ENCODE peak calls at places on chromosomes 1 and 21, in seven cellular contexts. G, W, C, K, Z, S and H are unnamed samples.

GRCh38 chr21:14964658-14965057 is 100.1 kb downstream of the NRIP1 start:
- DNase-seq in G (no peak), W (no peak), C (no peak), K (no peak), Z (no peak), S (no peak), H (no peak)

GRCh38 chr1:150813028-150813707 is 5.1 kb upstream of the CTSK start:
- DNase-seq in G (peak; percentile 74), W (peak; percentile 68), C (peak; percentile 63), K (peak; percentile 29), Z (peak; percentile 16), S (peak; percentile 36), H (no peak)

GRCh38 chr1:40316595-40317393 is at the start of gene COL9A2:
- DNase-seq in G (peak; percentile 1), W (peak; percentile 8), C (peak; percentile 41), K (no peak), Z (no peak), S (peak; percentile 64), H (no peak)

GRCh38 chr21:17610862-17611261 is 1.8 kb downstream of the BTG3 start:
- DNase-seq in G (no peak), W (peak; percentile 6), C (no peak), K (no peak), Z (no peak), S (peak; percentile 13), H (no peak)

GRCh38 chr1:233575450-233575849 is 38.5 kb upstream of the KCNK1 start:
- DNase-seq in G (no peak), W (no peak), C (no peak), K (no peak), Z (no peak), S (no peak), H (no peak)

GRCh38 chr1:202794049-202794725 is 14.0 kb downstream of the KDM5B start:
- DNase-seq in G (no peak), W (no peak), C (no peak), K (no peak), Z (no peak), S (no peak), H (no peak)

GRCh38 chr1:53992085-53992874 is 25.7 kb downstream of the LDLRAD1 start:
- DNase-seq in G (no peak), W (no peak), C (peak; percentile 63), K (no peak), Z (no peak), S (peak; percentile 75), H (no peak)

GRCh38 chr1:937521-937920 is 13.8 kb downstream of the SAMD11 start:
- DNase-seq in G (no peak), W (no peak), C (no peak), K (no peak), Z (no peak), S (no peak), H (no peak)

GRCh38 chr1:31574749-31575372 is 1.5 kb upstream of the TINAGL1 start:
- DNase-seq in G (peak; percentile 9), W (peak; percentile 62), C (no peak), K (no peak), Z (no peak), S (no peak), H (no peak)

GRCh38 chr21:28336299-28336698 is 656.4 kb downstream of the LTN1 start:
- DNase-seq in G (no peak), W (no peak), C (no peak), K (no peak), Z (no peak), S (peak; percentile 16), H (no peak)

GRCh38 chr1:197159461-197159860 is 13.0 kb upstream of the ASPM start:
- DNase-seq in G (no peak), W (no peak), C (no peak), K (no peak), Z (no peak), S (no peak), H (no peak)

GRCh38 chr1:53532912-53533311 is 73.7 kb downstream of the DMRTB1 start:
- DNase-seq in G (no peak), W (no peak), C (no peak), K (no peak), Z (no peak), S (no peak), H (no peak)

DNA sequence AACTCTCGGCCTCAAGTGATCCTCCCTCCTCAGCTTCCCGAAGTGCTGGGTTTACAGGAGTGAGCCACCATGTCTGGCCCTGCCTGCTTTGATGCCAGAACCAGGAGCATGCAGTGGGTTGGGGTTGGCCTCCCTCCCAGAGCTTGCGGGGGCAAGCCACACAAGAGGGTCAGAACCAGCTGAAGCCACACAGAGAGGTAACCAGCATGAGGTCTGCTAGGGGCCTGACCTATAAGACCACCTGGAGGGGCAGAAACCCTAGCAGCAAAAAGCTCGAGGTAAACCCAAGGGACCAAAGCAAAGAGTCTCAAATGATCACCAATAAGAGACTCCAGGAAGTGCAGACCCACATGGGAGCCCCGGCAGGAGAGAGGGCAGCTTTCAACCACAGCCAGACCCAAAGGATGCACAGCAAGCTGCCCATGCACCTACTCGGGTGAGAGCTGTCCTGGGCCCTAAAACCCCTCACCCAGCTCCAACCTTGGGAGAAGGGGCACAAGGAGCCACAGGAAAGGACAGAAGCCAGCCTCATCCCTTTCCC is 81.2 kb downstream of the TOMM20 start:
- DNase-seq in G (no peak), W (no peak), C (no peak), K (no peak), Z (no peak), S (no peak), H (no peak)
- TF ChIP-seq SP1 in G (no peak), W (no peak), C (no peak), K (no peak), Z (no peak), S (no peak), H (no peak)

GRCh38 chr21:35504277-35504676 is 455.2 kb upstream of the RUNX1 start:
- DNase-seq in G (no peak), W (peak; percentile 47), C (no peak), K (no peak), Z (no peak), S (no peak), H (no peak)

GRCh38 chr21:35505067-35505466 is 456.0 kb upstream of the RUNX1 start:
- DNase-seq in G (no peak), W (no peak), C (peak; percentile 18), K (no peak), Z (no peak), S (no peak), H (no peak)

GRCh38 chr21:35506352-35506751 is 457.2 kb upstream of the RUNX1 start:
- DNase-seq in G (no peak), W (no peak), C (no peak), K (no peak), Z (no peak), S (no peak), H (no peak)

GRCh38 chr21:35508389-35508888 is 459.3 kb upstream of the RUNX1 start:
- DNase-seq in G (no peak), W (peak; percentile 58), C (peak; percentile 39), K (peak; percentile 50), Z (peak; percentile 58), S (peak; percentile 72), H (no peak)

GRCh38 chr21:35503646-35504045 is 454.5 kb upstream of the RUNX1 start:
- DNase-seq in G (no peak), W (no peak), C (no peak), K (no peak), Z (no peak), S (no peak), H (no peak)
- TF ChIP-seq SP1 in G (no peak), W (no peak), C (no peak), K (no peak), Z (no peak), S (no peak), H (no peak)

DNA sequence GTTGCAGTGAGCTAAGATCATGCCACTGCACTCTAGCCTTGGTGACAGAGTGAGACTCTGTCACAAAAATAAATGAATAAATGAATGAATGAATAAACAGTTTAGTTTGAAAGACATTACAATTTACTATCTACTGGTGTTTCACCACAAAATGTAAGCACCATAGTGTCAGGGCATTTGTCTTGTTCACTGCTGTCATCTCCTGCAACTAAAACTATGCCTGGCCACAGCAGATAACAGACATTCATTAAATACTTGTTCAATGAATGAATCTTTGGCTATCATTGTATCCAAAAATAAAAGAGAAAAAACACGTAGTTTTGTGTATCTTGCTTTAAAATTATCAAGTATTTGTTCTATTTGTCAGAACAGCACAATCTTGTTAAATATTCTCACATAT is 32.5 kb downstream of the SASS6 start:
- DNase-seq in G (no peak), W (peak; percentile 16), C (no peak), K (no peak), Z (no peak), S (no peak), H (no peak)
- TF ChIP-seq SP1 in G (no peak), W (no peak), C (no peak), K (no peak), Z (no peak), S (no peak), H (no peak)

GRCh38 chr1:15153842-15154479 is 414 bp downstream of the TMEM51 start:
- DNase-seq in G (peak; percentile 78), W (peak; percentile 78), C (peak; percentile 85), K (no peak), Z (no peak), S (no peak), H (no peak)
- TF ChIP-seq SP1 in G (no peak), W (no peak), C (no peak), K (no peak), Z (no peak), S (no peak), H (no peak)

GRCh38 chr1:23978825-23979224 is 1.3 kb downstream of the SRSF10 start:
- DNase-seq in G (no peak), W (no peak), C (no peak), K (no peak), Z (no peak), S (no peak), H (no peak)

GRCh38 chr1:23979387-23980005 is 631 bp downstream of the SRSF10 start:
- DNase-seq in G (no peak), W (no peak), C (no peak), K (no peak), Z (no peak), S (no peak), H (no peak)

GRCh38 chr1:23977854-23978191 is 2.3 kb downstream of the SRSF10 start:
- DNase-seq in G (no peak), W (peak; percentile 8), C (no peak), K (no peak), Z (no peak), S (no peak), H (no peak)

GRCh38 chr1:23980006-23980724 is at the start of gene SRSF10:
- DNase-seq in G (peak; percentile 95), W (peak; percentile 98), C (peak; percentile 98), K (peak; percentile 99), Z (peak; percentile 98), S (peak; percentile 95), H (peak; percentile 98)

GRCh38 chr1:23980725-23981063 is 567 bp upstream of the SRSF10 start:
- DNase-seq in G (peak; percentile 48), W (peak; percentile 73), C (no peak), K (no peak), Z (peak; percentile 75), S (no peak), H (no peak)
- TF ChIP-seq SP1 in G (no peak), W (no peak), C (no peak), K (no peak), Z (no peak), S (no peak), H (peak; percentile 19)